ENCODE peak calls at places on chromosomes 12 and 14, in nine cellular contexts. Y, W, G, B, D, V, H, C and J are unnamed samples.

GRCh38 chr14:48584031-48584430 is 908.6 kb upstream of the MDGA2 start:
- DNase-seq in W (no peak), H (no peak), B (peak), G (no peak), D (no peak), C (no peak), V (no peak), Y (no peak), J (no peak)

GRCh38 chr14:99065551-99065950 is 206.4 kb downstream of the BCL11B start:
- DNase-seq in G (no peak), Y (no peak), H (no peak), W (no peak), B (no peak), D (no peak), C (no peak), V (no peak), J (peak)

GRCh38 chr12:124736115-124737039 is 127.3 kb downstream of the SCARB1 start:
- DNase-seq in Y (no peak), C (no peak), H (no peak), D (no peak), V (peak), B (no peak), G (no peak), W (no peak), J (no peak)

GRCh38 chr12:121227294-121227693 is 17.4 kb downstream of the P2RX4 start:
- DNase-seq in V (no peak), G (peak), D (no peak), B (no peak), C (no peak), Y (no peak), H (no peak), W (no peak), J (no peak)

GRCh38 chr12:59007620-59008019 is 87.3 kb upstream of the LRIG3 start:
- DNase-seq in V (no peak), H (no peak), B (no peak), Y (no peak), D (no peak), C (no peak), G (no peak), W (no peak), J (no peak)

GRCh38 chr12:98635657-98636323 is 8.8 kb downstream of the IKBIP start:
- DNase-seq in W (peak), B (peak), H (no peak), Y (no peak), C (no peak), V (no peak), D (no peak), G (no peak), J (no peak)

GRCh38 chr12:14260011-14260993 is 105.2 kb upstream of the ATF7IP start:
- DNase-seq in D (peak), C (no peak), W (peak), Y (no peak), H (peak), G (peak), V (no peak), B (peak), J (peak)

GRCh38 chr14:32027255-32027939 is 49.7 kb upstream of the ARHGAP5 start:
- DNase-seq in V (no peak), C (no peak), H (no peak), G (no peak), Y (no peak), D (peak), W (no peak), B (no peak), J (no peak)

GRCh38 chr12:527241-527640 is 67.5 kb downstream of the B4GALNT3 start:
- DNase-seq in V (no peak), B (no peak), Y (no peak), H (no peak), W (no peak), G (no peak), C (no peak), D (no peak), J (no peak)

GRCh38 chr12:90287585-90287984 is 578.9 kb upstream of the ATP2B1 start:
- DNase-seq in B (no peak), C (no peak), D (no peak), V (no peak), H (no peak), G (no peak), Y (no peak), W (no peak), J (no peak)

GRCh38 chr14:43877351-43877900 is 629.7 kb downstream of the FSCB start:
- DNase-seq in Y (no peak), D (no peak), G (no peak), C (no peak), W (no peak), V (no peak), H (no peak), B (no peak), J (no peak)

GRCh38 chr14:58082491-58083098 is 69.4 kb downstream of the ARMH4 start:
- DNase-seq in C (no peak), Y (no peak), G (no peak), W (peak), H (no peak), D (peak), V (no peak), B (peak), J (no peak)

GRCh38 chr12:132955094-132955932 is 793 bp downstream of the ZNF605 start:
- DNase-seq in V (peak), B (peak), G (no peak), D (peak), H (no peak), Y (peak), C (no peak), W (peak), J (no peak)

GRCh38 chr12:130796985-130797686 is 41.9 kb downstream of the STX2 start:
- DNase-seq in C (no peak), D (no peak), V (peak), W (no peak), Y (no peak), G (no peak), H (no peak), B (no peak), J (no peak)

GRCh38 chr12:57585156-57585555 is 5.8 kb upstream of the PIP4K2C start:
- DNase-seq in W (no peak), H (no peak), C (no peak), B (no peak), G (no peak), D (no peak), V (no peak), Y (no peak), J (no peak)

GRCh38 chr12:76037130-76038105 is 5.8 kb upstream of the PHLDA1 start:
- DNase-seq in B (no peak), Y (peak), D (peak), C (peak), G (no peak), H (no peak), V (peak), W (peak), J (no peak)

GRCh38 chr12:124678421-124678893 is 111.0 kb upstream of the NCOR2 start:
- DNase-seq in Y (no peak), G (no peak), B (no peak), V (no peak), D (no peak), H (no peak), W (no peak), C (no peak), J (no peak)

GRCh38 chr12:113221181-113221996 is at the start of gene TPCN1:
- DNase-seq in D (peak), C (peak), G (peak), V (peak), Y (peak), B (peak), W (peak), H (peak), J (peak)

GRCh38 chr14:100471451-100472093 is 115.6 kb downstream of the BEGAIN start:
- DNase-seq in H (no peak), W (no peak), Y (no peak), C (no peak), B (peak), G (no peak), V (no peak), D (no peak), J (no peak)

GRCh38 chr12:92467886-92468285 is 234.9 kb upstream of the PLEKHG7 start:
- DNase-seq in D (no peak), Y (no peak), G (no peak), H (no peak), V (no peak), B (no peak), W (no peak), C (no peak), J (no peak)

GRCh38 chr12:40215977-40216376 is 8.8 kb upstream of the LRRK2 start:
- DNase-seq in B (no peak), Y (no peak), G (no peak), H (no peak), V (no peak), C (no peak), D (no peak), W (no peak), J (no peak)

GRCh38 chr12:127785535-127785934 is 481.4 kb upstream of the TMEM132C start:
- DNase-seq in B (peak), G (no peak), D (no peak), V (no peak), W (no peak), C (no peak), Y (no peak), H (no peak), J (no peak)

GRCh38 chr12:119338593-119339363 is 4.2 kb downstream of the CCDC60 start:
- DNase-seq in Y (no peak), G (no peak), V (no peak), C (no peak), H (no peak), W (no peak), B (no peak), D (no peak), J (no peak)

GRCh38 chr12:4892418-4892817 is 17.3 kb upstream of the KCNA1 start:
- DNase-seq in W (no peak), G (no peak), C (no peak), H (no peak), V (no peak), D (no peak), B (no peak), Y (no peak), J (no peak)